ENCODE peak calls at places on chromosome 14, in four cellular contexts. T, P, N and O are unnamed samples.

GRCh38 chr14:43983721-43984120 is 523.4 kb downstream of the FSCB start:
- DNase-seq in P (no peak), N (no peak), T (peak; percentile 3), O (no peak)

GRCh38 chr14:103705158-103705523 is 10.1 kb downstream of the XRCC3 start:
- DNase-seq in T (peak; percentile 49), N (no peak), P (no peak), O (peak; percentile 89)

GRCh38 chr14:65277027-65277426 is 135.5 kb upstream of the FUT8 start:
- DNase-seq in N (no peak), T (no peak), P (no peak), O (no peak)

GRCh38 chr14:101972126-101972785 is 7.9 kb downstream of the DYNC1H1 start:
- DNase-seq in N (peak; percentile 79), T (peak; percentile 49), P (peak; percentile 97), O (peak; percentile 95)

GRCh38 chr14:77804592-77804991 is 4.7 kb downstream of the ADCK1 start:
- DNase-seq in N (no peak), P (peak; percentile 49), T (no peak), O (no peak)

GRCh38 chr14:65658202-65658601 is 245.7 kb downstream of the FUT8 start:
- DNase-seq in N (no peak), P (no peak), T (no peak), O (no peak)

GRCh38 chr14:60643443-60644402 is 5.6 kb downstream of the SIX1 start:
- DNase-seq in T (no peak), N (no peak), P (no peak), O (no peak)

GRCh38 chr14:60758875-60759274 is 24.3 kb downstream of the MNAT1 start:
- DNase-seq in T (no peak), P (no peak), N (no peak), O (no peak)

GRCh38 chr14:65637780-65638179 is 225.2 kb downstream of the FUT8 start:
- DNase-seq in P (no peak), T (no peak), N (no peak), O (no peak)

GRCh38 chr14:104243200-104243599 is 104.8 kb downstream of the KIF26A start:
- DNase-seq in P (no peak), T (no peak), N (no peak), O (no peak)

GRCh38 chr14:101178184-101179072 is 274.9 kb upstream of the RTL1 start:
- DNase-seq in N (no peak), P (no peak), T (no peak), O (no peak)

GRCh38 chr14:30620178-30620577 is 1.9 kb upstream of the SCFD1 start:
- DNase-seq in P (peak; percentile 7), N (no peak), T (no peak), O (no peak)
- H3K4me3 ChIP-seq in P (no peak overlapping the region), N (no peak overlapping the region), T (no peak overlapping the region), O (no peak overlapping the region)

DNA sequence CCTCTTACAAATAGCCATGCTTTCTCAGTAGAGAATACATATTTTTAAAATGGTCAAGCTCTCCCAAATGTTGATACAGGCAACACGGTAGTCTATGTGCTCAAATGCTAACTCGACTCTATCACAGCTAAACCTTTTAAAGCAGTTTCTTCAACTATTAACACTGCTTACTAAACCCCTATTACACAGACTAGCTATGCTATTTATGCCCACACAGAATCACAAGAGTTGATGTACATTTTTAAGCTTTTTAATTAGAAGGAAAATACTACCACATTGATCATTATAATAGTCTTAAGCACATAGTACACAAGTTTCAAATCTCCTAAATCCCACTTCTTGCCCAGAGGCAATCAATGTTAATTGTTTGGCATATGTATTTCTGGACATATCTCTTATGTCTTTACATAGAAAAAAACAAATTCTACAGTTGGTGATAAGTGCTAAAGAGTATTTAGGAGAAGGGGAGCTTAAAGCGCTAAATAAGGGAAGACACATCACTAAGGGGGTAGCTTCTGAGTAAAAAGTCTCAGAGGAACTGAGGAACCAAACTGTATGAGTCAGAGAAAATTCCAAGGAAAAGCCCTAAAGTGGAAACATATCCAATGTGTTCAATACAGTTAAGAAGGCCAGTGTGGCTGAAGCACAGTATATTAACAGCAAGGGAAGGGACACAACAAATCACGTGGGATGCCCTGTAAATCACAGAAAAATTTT is 13.7 kb downstream of the HNRNPC start:
- DNase-seq in T (no peak), P (no peak), N (no peak), O (no peak)
- TF ChIP-seq POLR2A in T (no peak), P (no peak), N (no peak), O (no peak)

DNA sequence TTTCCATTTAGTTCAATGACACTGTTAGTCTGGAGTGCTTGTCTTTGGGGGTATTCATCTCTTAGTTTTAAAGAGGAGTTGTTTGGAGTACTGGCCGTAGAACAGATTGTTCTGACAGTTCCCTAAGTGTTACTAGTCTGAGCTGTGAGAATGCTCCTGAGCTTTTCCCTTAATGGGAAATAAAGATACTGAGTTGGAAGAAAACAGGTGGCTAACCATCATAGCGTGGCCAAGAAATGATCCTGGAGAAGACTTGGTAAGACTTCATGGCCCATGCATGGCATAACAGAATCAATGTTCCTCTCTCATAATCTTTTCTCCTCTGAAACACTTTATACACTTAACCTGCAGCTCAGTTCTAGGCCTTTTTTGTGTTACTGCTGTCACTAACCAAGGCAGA is 6.2 kb downstream of the CALM1 start:
- DNase-seq in P (no peak), T (no peak), N (no peak), O (peak; percentile 60)
- H3K4me3 ChIP-seq in P (no peak overlapping the region), T (no peak overlapping the region), N (no peak overlapping the region), O (no peak overlapping the region)

DNA sequence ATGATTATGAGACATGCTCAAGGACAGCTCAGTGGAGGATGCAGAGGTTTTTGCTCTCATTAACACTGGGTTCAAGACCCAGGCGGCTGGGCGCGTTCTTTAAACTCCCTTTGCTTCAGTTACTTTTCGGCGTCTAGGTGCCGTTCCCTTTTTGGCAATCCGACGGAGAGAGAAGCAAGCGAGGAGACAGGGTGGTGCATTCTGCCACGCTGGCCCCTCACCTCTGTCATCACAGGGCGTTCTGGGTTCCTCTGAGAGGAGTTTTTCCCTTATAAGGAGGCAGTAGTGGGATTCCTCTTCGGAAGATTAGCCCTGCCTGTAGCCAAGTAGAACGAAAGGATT is 9.0 kb upstream of the NEMF start:
- DNase-seq in P (peak; percentile 84), N (peak; percentile 69), T (peak; percentile 67), O (peak; percentile 91)
- TF ChIP-seq POLR2A in P (peak; percentile 25), N (peak; percentile 32), T (no peak), O (peak; percentile 45)

DNA sequence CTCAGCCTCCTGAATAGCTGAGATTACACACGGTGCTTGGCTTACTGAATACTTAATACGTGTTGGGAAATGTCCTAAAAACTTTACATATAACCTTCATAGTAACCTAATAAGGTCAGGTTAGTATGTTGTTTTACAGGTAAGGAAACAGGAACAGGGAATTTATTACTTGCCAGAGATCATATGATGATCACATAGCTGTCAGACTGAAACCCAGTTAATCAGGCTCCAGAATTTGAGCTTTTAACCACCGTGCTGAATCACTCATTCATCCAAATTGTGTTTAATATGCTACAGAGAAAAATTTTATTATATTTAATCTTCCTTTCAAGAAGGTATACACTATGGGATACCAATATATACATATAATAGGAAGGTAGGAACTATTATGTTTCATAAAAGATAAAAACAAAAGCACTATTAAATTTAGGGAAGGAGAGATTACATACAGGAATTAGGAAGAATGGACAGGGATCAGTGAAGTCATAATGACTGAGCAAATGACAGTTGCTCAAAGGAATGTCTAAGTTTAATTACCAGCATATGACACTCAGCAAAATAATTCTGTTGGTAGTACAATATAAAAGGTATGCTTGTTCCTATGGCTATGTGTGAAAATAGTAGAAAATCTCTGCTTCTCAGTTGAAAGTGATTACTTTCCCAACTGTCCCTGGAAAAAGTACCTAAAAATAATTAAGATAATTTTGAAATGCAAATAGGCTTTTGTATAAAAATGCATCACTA is 59.3 kb downstream of the HEATR5A start:
- DNase-seq in P (peak; percentile 4), N (no peak), T (no peak), O (no peak)
- H3K4me3 ChIP-seq in P (no peak overlapping the region), N (no peak overlapping the region), T (no peak overlapping the region), O (no peak overlapping the region)

GRCh38 chr14:95516554-95517209 is at the start of gene SYNE3:
- DNase-seq in N (peak; percentile 79), P (no peak), T (peak; percentile 53), O (peak; percentile 77)

GRCh38 chr14:95515080-95515489 is 1.4 kb downstream of the SYNE3 start:
- DNase-seq in N (no peak), T (peak; percentile 60), P (no peak), O (peak; percentile 78)

GRCh38 chr14:95514131-95515079 is 2.0 kb downstream of the SYNE3 start:
- DNase-seq in N (peak; percentile 82), P (no peak), T (peak; percentile 88), O (no peak)

GRCh38 chr14:95518045-95518751 is 1.7 kb upstream of the SYNE3 start:
- DNase-seq in T (no peak), P (no peak), N (peak; percentile 21), O (no peak)

DNA sequence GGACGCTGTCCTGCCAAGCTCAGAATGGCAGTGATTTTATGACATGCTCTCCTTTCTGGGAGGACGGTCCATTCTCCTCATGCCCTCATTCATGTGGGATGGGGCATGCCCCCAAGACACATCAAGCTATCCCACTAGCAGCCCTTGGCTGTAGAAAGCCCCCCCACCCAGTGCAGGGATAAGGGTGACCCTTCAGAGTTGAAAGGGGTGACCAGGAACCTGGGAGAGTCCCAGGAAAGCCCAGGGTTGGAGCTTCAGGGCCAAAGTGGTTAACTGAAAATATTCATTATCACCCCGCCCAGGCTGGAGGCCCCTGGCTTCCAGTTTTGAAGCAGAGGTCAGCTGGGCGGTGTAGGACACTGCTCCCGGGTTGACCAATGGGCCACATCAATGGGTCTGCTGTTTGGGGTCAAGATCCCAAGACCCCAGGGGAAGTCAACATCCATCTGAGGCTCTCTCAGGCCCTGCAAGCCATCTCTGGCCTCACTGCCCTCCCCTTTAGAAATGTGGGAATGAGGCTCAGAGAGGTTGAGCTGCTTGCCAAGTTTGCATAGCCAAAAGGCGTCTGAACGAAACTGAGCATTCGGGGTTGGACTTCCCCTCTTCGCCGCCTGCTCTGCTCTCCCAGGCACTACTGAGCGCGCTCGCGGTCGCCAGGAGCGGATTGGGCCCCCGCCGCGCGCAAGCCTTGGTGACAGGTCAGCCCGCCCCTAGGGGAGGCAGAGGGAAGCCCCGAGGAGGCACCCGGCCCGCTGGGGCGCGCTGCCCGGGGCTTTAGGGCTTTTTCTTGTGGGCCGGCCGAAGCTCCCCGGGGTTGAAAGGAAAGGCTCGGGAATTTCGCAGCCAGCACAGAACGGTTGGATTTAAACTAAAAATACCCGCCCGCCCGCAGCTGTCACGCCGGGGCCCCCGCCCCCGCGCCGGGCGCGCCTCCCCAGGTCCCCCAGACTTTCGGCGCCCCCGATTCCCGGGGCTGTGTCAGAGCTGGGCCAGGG is 630 bp downstream of the SYNE3 start:
- DNase-seq in T (peak; percentile 79), P (peak; percentile 37), N (peak; percentile 75), O (peak; percentile 82)
- TF ChIP-seq POLR2A in T (no peak), P (no peak), N (no peak), O (no peak)

GRCh38 chr14:58639842-58640484 is 2.2 kb downstream of the DACT1 start:
- DNase-seq in N (no peak), T (peak; percentile 54), P (peak; percentile 65), O (no peak)
- H3K4me3 ChIP-seq in N (no peak overlapping the region), T (no peak overlapping the region), P (no peak overlapping the region), O (no peak overlapping the region)

DNA sequence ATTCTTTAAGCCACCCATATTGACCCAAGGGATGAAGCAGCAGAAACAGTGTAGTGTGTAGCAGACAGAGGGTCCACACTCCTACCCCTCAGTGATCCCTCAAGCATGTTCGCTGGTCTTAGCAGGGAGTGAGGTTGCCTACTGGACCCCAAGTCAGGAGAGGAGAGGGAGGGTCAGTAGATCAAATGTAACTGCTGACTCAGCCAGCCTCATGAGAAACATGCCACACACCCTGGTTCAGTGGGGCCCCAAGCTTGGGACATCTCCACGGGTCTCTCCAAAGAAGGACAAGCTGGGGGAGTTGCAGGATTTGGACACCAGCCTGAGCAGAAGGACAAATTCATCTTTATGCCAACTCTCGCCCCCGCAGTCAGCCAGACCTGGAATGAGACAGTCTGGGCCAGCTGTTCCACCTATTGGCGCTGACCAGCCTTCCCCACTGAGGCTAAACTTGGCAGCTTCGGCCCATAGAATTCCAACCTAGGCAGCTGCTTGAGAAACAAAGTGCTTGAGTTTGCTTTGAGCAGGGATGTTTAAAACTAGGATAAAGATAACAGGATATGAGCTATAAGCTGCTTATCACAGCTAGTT is 66.0 kb upstream of the ACTN1 start:
- DNase-seq in T (peak; percentile 88), N (no peak), P (no peak), O (no peak)
- TF ChIP-seq POLR2A in T (no peak), N (no peak), P (no peak), O (no peak)